ENCODE peak calls at places on chromosomes 13 and 19, in six cellular contexts. S, F, D, K, W and G are unnamed samples. For H3K4me1, the result is how much of the 10 kb centered on the place peaks cover.

GRCh38 chr19:45772912-45773311 is 3.9 kb upstream of the SIX5 start:
- DNase-seq in S (no peak), K (no peak), W (no peak), D (no peak), F (no peak), G (no peak)

GRCh38 chr19:10118960-10119359 is 739 bp downstream of the EIF3G start:
- DNase-seq in S (no peak), F (no peak), K (no peak), W (peak), D (no peak), G (no peak)

GRCh38 chr19:6800991-6801396 is 28.5 kb downstream of the VAV1 start:
- DNase-seq in F (no peak), D (peak), S (no peak), K (no peak), W (no peak), G (peak)

GRCh38 chr19:35816846-35817245 is 4.2 kb upstream of the PRODH2 start:
- DNase-seq in S (no peak), D (no peak), K (no peak), W (no peak), F (no peak), G (no peak)

GRCh38 chr19:12665281-12665573 is 1.3 kb downstream of the MAN2B1 start:
- DNase-seq in W (no peak), D (no peak), F (no peak), S (no peak), K (no peak), G (no peak)

GRCh38 chr19:30406220-30406944 is 34.2 kb downstream of the ZNF536 start:
- DNase-seq in W (no peak), S (no peak), D (no peak), K (peak), F (no peak), G (no peak)

GRCh38 chr13:98961204-98962105 is 16.4 kb downstream of the DOCK9 start:
- DNase-seq in K (no peak), D (no peak), S (no peak), F (peak), W (no peak), G (no peak)

GRCh38 chr13:99363949-99364348 is 56.8 kb upstream of the GPR183 start:
- DNase-seq in K (no peak), F (no peak), S (no peak), W (no peak), D (no peak), G (no peak)

GRCh38 chr19:47848871-47849473 is 10.1 kb upstream of the TPRX2 start:
- DNase-seq in F (no peak), S (peak), D (peak), W (peak), K (peak), G (no peak)

GRCh38 chr13:84137292-84137691 is 255.0 kb upstream of the SLITRK1 start:
- DNase-seq in W (peak), K (no peak), D (no peak), S (no peak), F (no peak), G (no peak)

GRCh38 chr13:97856001-97856675 is 97.3 kb upstream of the IPO5 start:
- DNase-seq in K (no peak), D (no peak), W (no peak), S (peak), F (no peak), G (no peak)

GRCh38 chr19:49663224-49663623 is 2.4 kb downstream of the IRF3 start:
- DNase-seq in F (no peak), K (no peak), D (no peak), S (no peak), W (no peak), G (no peak)
- H4K91ac ChIP-seq in F (no peak), K (no peak), D (no peak), S (no peak), W (no peak), G (no peak)

GRCh38 chr13:38421590-38422560 is 72.2 kb downstream of the UFM1 start:
- DNase-seq in D (no peak), W (no peak), F (peak), S (no peak), K (no peak), G (peak)
- H3K14ac ChIP-seq in D (no peak), W (no peak), F (no peak), S (no peak), K (no peak), G (no peak)

DNA sequence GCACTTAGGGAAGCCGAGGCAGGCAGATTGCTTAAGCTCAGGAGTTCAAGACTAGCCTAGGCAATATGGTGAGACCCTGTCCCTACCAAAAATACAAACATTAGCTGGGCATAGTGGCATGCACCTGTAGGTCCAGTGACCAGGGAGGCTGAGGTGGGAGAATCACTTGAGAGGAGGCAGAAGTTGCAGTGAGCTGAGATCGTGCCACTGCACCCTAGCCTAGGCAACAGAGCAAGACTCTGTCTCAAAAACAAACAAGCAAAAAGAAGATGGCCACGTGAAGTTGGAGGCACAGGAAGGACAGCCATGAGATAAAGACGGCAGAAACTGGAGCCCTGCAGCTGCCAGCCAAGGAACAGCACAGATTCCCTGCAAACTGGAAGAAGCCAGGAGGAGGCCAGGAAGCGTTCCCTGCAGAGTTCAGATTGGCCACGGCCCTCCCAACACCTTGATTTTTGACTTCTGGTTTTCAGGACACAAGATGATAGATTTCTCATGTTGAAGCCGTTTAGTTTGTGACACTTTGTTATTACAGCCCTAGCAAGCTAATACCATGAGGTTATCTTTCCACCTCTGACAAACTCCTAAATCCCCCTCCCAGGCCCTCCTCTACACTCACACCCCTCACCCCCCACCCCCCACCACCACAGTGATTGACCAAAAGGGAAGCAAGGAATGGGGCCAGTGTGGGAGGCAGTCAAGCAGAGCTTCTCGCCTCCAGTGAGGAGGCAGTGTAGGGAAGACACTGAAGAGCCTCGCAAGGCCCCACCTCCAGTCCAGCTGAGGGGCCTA is 786.6 kb downstream of the UQCRFS1 start:
- DNase-seq in K (peak), D (no peak), W (no peak), S (no peak), F (no peak), G (no peak)
- H3K4me1 ChIP-seq in K (under half), D (under half), W (under half), S (under half), F (under half), G (under half)

DNA sequence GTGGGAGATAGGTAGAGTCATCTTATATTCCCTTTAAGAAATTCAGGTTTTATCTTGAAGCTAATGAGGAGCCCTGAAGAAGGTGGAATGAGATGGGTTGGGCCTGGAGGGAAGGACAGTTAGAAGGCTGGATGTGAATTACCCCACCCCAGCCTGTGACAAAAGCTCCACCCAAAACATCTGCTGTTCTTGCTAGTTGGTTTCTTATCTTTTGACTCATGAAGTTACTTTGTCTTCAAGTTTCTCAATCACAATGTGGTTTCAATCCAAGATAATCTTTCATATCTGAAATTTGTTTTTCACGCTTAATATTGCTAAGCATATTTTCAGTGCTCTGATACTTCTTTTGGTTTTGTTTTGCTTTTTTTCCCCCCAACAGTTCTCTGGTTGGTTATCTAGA is 38.3 kb upstream of the HMGB1 start:
- DNase-seq in K (no peak), F (peak), W (no peak), D (no peak), S (no peak), G (peak)
- H4K91ac ChIP-seq in K (no peak), F (no peak), W (no peak), D (no peak), S (no peak), G (no peak)